ENCODE peak calls at places on chromosomes 12 and 14, in five cellular contexts. R is GM13977, U is tibial artery, K is HepG2, O is RWPE1. I is an unnamed sample.

GRCh38 chr14:95121911-95122696 is 35.2 kb downstream of the DICER1 start:
- DNase-seq in R (no peak), K (no peak), U (no peak), O (no peak), I (no peak)

GRCh38 chr14:77124345-77125274 is 17.0 kb downstream of the ZDHHC22 start:
- DNase-seq in O (no peak), R (peak), K (no peak), U (no peak), I (peak)

GRCh38 chr14:63193236-63193635 is 11.0 kb upstream of the RHOJ start:
- DNase-seq in R (no peak), O (no peak), K (no peak), U (no peak), I (no peak)

GRCh38 chr12:104748790-104749189 is 209.3 kb downstream of the SLC41A2 start:
- DNase-seq in K (no peak), U (peak), R (no peak), O (no peak), I (no peak)

GRCh38 chr14:59407246-59407615 is 57.9 kb downstream of the GPR135 start:
- DNase-seq in K (peak), U (no peak), O (peak), R (no peak), I (no peak)

GRCh38 chr14:71166434-71166833 is 259.2 kb downstream of the PCNX1 start:
- DNase-seq in U (no peak), R (no peak), O (no peak), K (peak), I (no peak)

GRCh38 chr14:29222671-29223268 is 456.2 kb downstream of the FOXG1 start:
- DNase-seq in U (no peak), R (no peak), O (peak), K (peak), I (peak)

GRCh38 chr14:59918824-59919581 is 941 bp upstream of the LRRC9 start:
- DNase-seq in K (peak), R (peak), O (peak), U (peak), I (no peak)

GRCh38 chr12:13099910-13100609 is 3.4 kb downstream of the GSG1 start:
- DNase-seq in O (peak), U (no peak), K (no peak), R (no peak), I (no peak)

GRCh38 chr12:131370791-131371579 is 339.9 kb upstream of the SFSWAP start:
- DNase-seq in K (no peak), O (no peak), U (peak), R (no peak), I (no peak)

GRCh38 chr12:83179999-83180398 is 493.3 kb downstream of the TMTC2 start:
- DNase-seq in R (no peak), O (no peak), U (no peak), K (no peak), I (no peak)

GRCh38 chr12:121499929-121500793 is 80.7 kb downstream of the KDM2B start:
- DNase-seq in U (peak), R (peak), O (peak), K (peak), I (peak)

GRCh38 chr12:47709277-47710048 is 3.6 kb upstream of the RPAP3 start:
- DNase-seq in R (no peak), U (no peak), O (no peak), K (no peak), I (no peak)

GRCh38 chr12:122730215-122731014 is at the start of gene HCAR1:
- DNase-seq in O (no peak), U (peak), R (no peak), K (peak), I (peak)

GRCh38 chr12:46946137-46946536 is 120.3 kb upstream of the SLC38A4 start:
- DNase-seq in K (no peak), R (no peak), O (no peak), U (no peak), I (no peak)

GRCh38 chr14:24145700-24146621 is at the start of gene PSME2:
- DNase-seq in R (no peak), K (no peak), U (no peak), O (no peak), I (no peak)

GRCh38 chr12:16189849-16190248 is 87.6 kb downstream of the SLC15A5 start:
- DNase-seq in K (peak), R (no peak), O (no peak), U (no peak), I (no peak)

GRCh38 chr12:94266796-94267529 is 118.6 kb downstream of the PLXNC1 start:
- DNase-seq in R (no peak), K (no peak), O (no peak), U (no peak), I (no peak)

GRCh38 chr14:98742001-98742400 is 530.0 kb downstream of the BCL11B start:
- DNase-seq in U (no peak), O (no peak), R (no peak), K (no peak), I (no peak)

GRCh38 chr14:86311151-86311550 is 781.2 kb downstream of the FLRT2 start:
- DNase-seq in R (no peak), U (no peak), K (no peak), O (no peak), I (no peak)

GRCh38 chr12:95836630-95837239 is 22.0 kb upstream of the SNRPF start:
- DNase-seq in O (no peak), K (no peak), U (no peak), R (no peak), I (no peak)

GRCh38 chr12:108190529-108190928 is 61.4 kb downstream of the WSCD2 start:
- DNase-seq in K (no peak), R (no peak), U (no peak), O (no peak), I (no peak)

GRCh38 chr14:82720931-82721330 is 1187.3 kb upstream of the SEL1L start:
- DNase-seq in R (no peak), U (no peak), K (no peak), O (no peak), I (no peak)

GRCh38 chr14:32251530-32251929 is 48.5 kb upstream of the RNU6-8 start:
- DNase-seq in R (no peak), U (no peak), K (no peak), O (no peak), I (no peak)

GRCh38 chr14:32250681-32251080 is 47.6 kb upstream of the RNU6-8 start:
- DNase-seq in U (no peak), R (no peak), O (no peak), K (no peak), I (no peak)

GRCh38 chr14:32249780-32250179 is 46.7 kb upstream of the RNU6-8 start:
- DNase-seq in R (no peak), O (no peak), U (no peak), K (no peak), I (no peak)

GRCh38 chr14:32254952-32255679 is 52.0 kb upstream of the RNU6-8 start:
- DNase-seq in O (peak), K (peak), R (peak), U (peak), I (peak)

DNA sequence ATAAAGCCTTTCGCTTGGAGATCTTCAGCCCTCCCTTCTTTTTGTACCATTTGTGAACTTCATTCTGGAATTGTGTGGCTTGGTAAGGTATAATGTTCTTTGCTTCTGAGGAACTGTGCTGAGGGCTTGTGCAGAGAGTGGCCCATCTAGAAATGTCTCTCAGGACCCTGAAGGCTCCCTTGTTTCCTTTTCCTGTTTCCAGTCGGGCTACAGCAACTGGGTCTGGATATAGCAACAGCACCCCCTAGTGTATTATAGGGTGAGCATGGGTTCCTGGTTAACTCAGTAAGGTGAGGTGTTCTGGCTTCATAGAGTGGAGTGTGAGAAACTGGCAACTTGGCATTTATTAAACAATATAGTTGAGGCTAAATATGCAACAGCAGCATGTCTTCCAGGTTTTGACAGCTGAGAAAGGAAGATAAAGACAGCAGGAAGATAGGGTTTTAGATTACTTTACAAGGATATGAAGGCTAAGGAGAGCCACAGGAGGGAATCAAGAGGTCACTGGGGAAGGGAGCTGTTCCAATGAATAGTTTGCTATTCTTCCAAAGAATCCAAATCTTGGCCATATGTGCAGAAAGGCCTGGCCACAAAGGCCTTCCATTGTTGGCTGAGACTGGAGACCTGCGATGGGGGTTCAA is 49.1 kb upstream of the RNU6-8 start:
- DNase-seq in O (peak), R (peak), K (peak), U (no peak), I (peak)
- TF ChIP-seq CTCF in O (peak), R (peak), K (peak), U (peak), I (peak)

GRCh38 chr12:38123566-38124246 is 192.9 kb upstream of the ALG10B start:
- DNase-seq in O (no peak), K (peak), U (no peak), R (no peak), I (no peak)
- TF ChIP-seq CTCF in O (no peak), K (no peak), U (no peak), R (no peak), I (no peak)

GRCh38 chr12:6964605-6965025 is 5.8 kb downstream of the PHB2 start:
- DNase-seq in U (no peak), K (no peak), R (no peak), O (no peak), I (no peak)
- TF ChIP-seq CTCF in U (no peak), K (no peak), R (no peak), O (no peak), I (no peak)

DNA sequence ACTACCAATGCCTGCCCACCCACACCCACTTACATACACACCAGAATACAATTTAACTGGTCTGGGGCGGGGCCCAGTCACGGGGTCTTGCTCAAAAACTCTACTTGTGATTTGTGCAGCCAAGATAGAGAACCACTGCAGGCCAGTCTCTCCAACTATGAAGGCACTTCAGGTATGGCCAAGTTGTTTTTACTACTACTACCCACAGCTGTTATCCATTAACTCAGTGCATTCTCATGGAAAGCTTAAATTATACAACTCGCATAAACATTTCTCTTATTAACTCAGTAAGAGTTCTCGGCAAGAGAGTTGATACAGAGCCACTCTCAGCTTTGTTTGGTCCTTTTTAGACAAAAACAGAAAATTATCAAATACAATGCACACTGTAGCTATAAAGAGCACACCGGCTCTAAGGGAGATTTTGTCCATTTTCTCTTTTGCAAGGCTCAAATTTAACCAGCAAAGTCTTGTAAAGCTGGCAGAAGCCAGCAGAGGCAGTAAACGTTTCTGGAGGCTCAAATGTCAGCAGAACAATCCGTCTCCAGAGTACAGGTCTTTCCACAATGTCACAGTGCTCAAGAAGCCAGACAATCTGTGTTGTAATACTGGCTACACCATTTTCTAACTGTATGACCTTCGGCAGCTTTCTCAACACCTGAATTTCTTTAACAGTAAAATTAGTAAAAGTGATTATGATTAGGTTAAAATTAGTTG is 85.9 kb downstream of the PTGER2 start:
- DNase-seq in U (no peak), O (no peak), K (no peak), R (no peak), I (no peak)
- TF ChIP-seq CTCF in U (no peak), O (no peak), K (no peak), R (no peak), I (no peak)

GRCh38 chr12:57738661-57739237 is at the start of gene AGAP2:
- DNase-seq in O (no peak), R (no peak), K (no peak), U (no peak), I (no peak)

GRCh38 chr12:57736743-57737466 is 1.6 kb downstream of the AGAP2 start:
- DNase-seq in O (no peak), U (no peak), K (no peak), R (no peak), I (no peak)

GRCh38 chr12:57737467-57738141 is 938 bp downstream of the AGAP2 start:
- DNase-seq in R (no peak), K (no peak), U (no peak), O (no peak), I (no peak)

GRCh38 chr12:57739387-57739786 is 845 bp upstream of the AGAP2 start:
- DNase-seq in R (no peak), K (no peak), O (no peak), U (no peak), I (no peak)

GRCh38 chr12:57738142-57738474 is 434 bp downstream of the AGAP2 start:
- DNase-seq in U (no peak), K (no peak), O (no peak), R (no peak), I (no peak)
- TF ChIP-seq CTCF in U (no peak), K (no peak), O (no peak), R (no peak), I (no peak)

GRCh38 chr12:127811988-127812387 is 455.0 kb upstream of the TMEM132C start:
- DNase-seq in O (no peak), R (no peak), K (no peak), U (no peak), I (no peak)

GRCh38 chr12:127809236-127809635 is 457.7 kb upstream of the TMEM132C start:
- DNase-seq in R (no peak), K (no peak), O (no peak), U (no peak), I (no peak)

GRCh38 chr12:127813147-127813546 is 453.8 kb upstream of the TMEM132C start:
- DNase-seq in O (no peak), K (no peak), R (no peak), U (no peak), I (no peak)

GRCh38 chr12:127810026-127810425 is 456.9 kb upstream of the TMEM132C start:
- DNase-seq in K (no peak), R (no peak), O (peak), U (no peak), I (no peak)
- TF ChIP-seq CTCF in K (no peak), R (no peak), O (no peak), U (no peak), I (no peak)

DNA sequence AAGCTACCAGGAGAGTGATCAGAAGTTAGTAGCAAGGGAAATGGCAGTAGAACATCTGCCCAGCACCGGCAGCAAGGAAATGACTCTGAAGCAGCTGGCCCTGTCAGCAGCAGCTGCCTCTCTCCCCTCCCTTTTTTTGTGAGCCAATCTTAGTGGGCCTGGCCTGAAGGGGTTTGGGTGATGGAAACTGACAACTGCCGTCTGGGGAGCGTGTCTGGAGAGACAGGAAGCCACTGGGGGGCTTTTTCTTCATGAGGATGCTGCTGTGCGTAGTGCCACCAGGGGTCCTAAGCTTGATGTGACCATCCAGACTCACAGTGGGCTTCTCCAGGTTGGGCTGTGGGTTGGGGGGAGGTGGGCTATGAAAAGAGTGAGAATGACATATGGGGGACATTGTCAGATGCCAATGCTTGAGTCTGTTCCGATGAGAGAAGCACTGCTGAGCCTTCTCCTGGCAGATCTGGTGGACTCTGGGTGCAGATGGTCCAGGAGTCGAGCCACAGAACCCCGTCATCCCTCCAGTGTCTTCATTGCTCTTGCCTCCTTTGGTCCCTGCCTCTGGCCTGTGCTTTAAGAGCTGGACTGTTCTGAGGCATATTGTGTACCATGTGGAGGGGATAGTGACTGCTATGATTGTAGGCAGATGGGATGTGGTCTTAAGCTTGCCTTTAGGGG is 87.6 kb upstream of the HIF1A start:
- DNase-seq in O (no peak), K (peak), U (no peak), R (no peak), I (no peak)
- TF ChIP-seq CTCF in O (no peak), K (no peak), U (no peak), R (no peak), I (no peak)

I was measured in Calu3.